ENCODE peak calls at places on chromosomes 5 and 9, in seven cellular contexts. One of them, this sample, is unnamed.

GRCh38 chr9:23581936-23582335 is 244.1 kb downstream of the ELAVL2 start:
- DNase-seq in T-helper 9 cell: no peak
- DNase-seq in Calu3: no peak
- DNase-seq in hypothalamus: no peak
- DNase-seq in pulmonary artery endothelial cell: no peak
- DNase-seq in osteocyte: no peak
- DNase-seq in NCI-H1105: no peak
- DNase-seq in this sample: no peak

GRCh38 chr5:134103998-134104612 is 10.4 kb upstream of the TCF7 start:
- DNase-seq in T-helper 9 cell: no peak
- DNase-seq in Calu3: no peak
- DNase-seq in hypothalamus: no peak
- DNase-seq in pulmonary artery endothelial cell: no peak
- DNase-seq in osteocyte: no peak
- DNase-seq in NCI-H1105: no peak
- DNase-seq in this sample: no peak

GRCh38 chr5:91225848-91226686 is 157.1 kb downstream of the ARRDC3 start:
- DNase-seq in T-helper 9 cell: peak; percentile 44
- DNase-seq in Calu3: peak; percentile 74
- DNase-seq in hypothalamus: no peak
- DNase-seq in pulmonary artery endothelial cell: no peak
- DNase-seq in osteocyte: no peak
- DNase-seq in NCI-H1105: no peak
- DNase-seq in this sample: no peak

GRCh38 chr9:91571036-91571435 is 147.4 kb upstream of the NFIL3 start:
- DNase-seq in T-helper 9 cell: no peak
- DNase-seq in Calu3: no peak
- DNase-seq in hypothalamus: no peak
- DNase-seq in pulmonary artery endothelial cell: no peak
- DNase-seq in osteocyte: no peak
- DNase-seq in NCI-H1105: no peak
- DNase-seq in this sample: no peak

GRCh38 chr5:152372875-152373274 is 32.2 kb downstream of the NMUR2 start:
- DNase-seq in T-helper 9 cell: no peak
- DNase-seq in Calu3: no peak
- DNase-seq in hypothalamus: no peak
- DNase-seq in pulmonary artery endothelial cell: no peak
- DNase-seq in osteocyte: no peak
- DNase-seq in NCI-H1105: no peak
- DNase-seq in this sample: no peak

GRCh38 chr9:133792721-133793470 is 54.7 kb upstream of the SARDH start:
- DNase-seq in T-helper 9 cell: peak; percentile 30
- DNase-seq in Calu3: peak; percentile 68
- DNase-seq in hypothalamus: peak; percentile 42
- DNase-seq in pulmonary artery endothelial cell: peak; percentile 7
- DNase-seq in osteocyte: peak; percentile 91
- DNase-seq in NCI-H1105: no peak
- DNase-seq in this sample: no peak

GRCh38 chr5:120538149-120538548 is 74.0 kb downstream of the PRR16 start:
- DNase-seq in T-helper 9 cell: no peak
- DNase-seq in Calu3: no peak
- DNase-seq in hypothalamus: no peak
- DNase-seq in pulmonary artery endothelial cell: no peak
- DNase-seq in osteocyte: no peak
- DNase-seq in NCI-H1105: no peak
- DNase-seq in this sample: no peak

GRCh38 chr9:116506685-116507084 is 180.4 kb upstream of the TRIM32 start:
- DNase-seq in T-helper 9 cell: no peak
- DNase-seq in Calu3: no peak
- DNase-seq in hypothalamus: no peak
- DNase-seq in pulmonary artery endothelial cell: no peak
- DNase-seq in osteocyte: no peak
- DNase-seq in NCI-H1105: no peak
- DNase-seq in this sample: no peak

GRCh38 chr9:69421908-69422801 is 97.1 kb downstream of the ENTREP1 start:
- DNase-seq in T-helper 9 cell: peak; percentile 25
- DNase-seq in Calu3: peak; percentile 61
- DNase-seq in hypothalamus: peak; percentile 25
- DNase-seq in pulmonary artery endothelial cell: peak; percentile 33
- DNase-seq in osteocyte: no peak
- DNase-seq in NCI-H1105: peak; percentile 71
- DNase-seq in this sample: peak; percentile 30

GRCh38 chr5:107496466-107496865 is 174.3 kb downstream of the EFNA5 start:
- DNase-seq in T-helper 9 cell: no peak
- DNase-seq in Calu3: no peak
- DNase-seq in hypothalamus: no peak
- DNase-seq in pulmonary artery endothelial cell: no peak
- DNase-seq in osteocyte: no peak
- DNase-seq in NCI-H1105: no peak
- DNase-seq in this sample: no peak